ENCODE peak calls at places on chromosome 13, in four cellular contexts. F is GM12878, C is K562, L is HepG2. I is an unnamed sample.

GRCh38 chr13:95516492-95516891 is 36.0 kb upstream of the CLDN10 start:
- DNase-seq in F (no peak), C (no peak), L (no peak), I (no peak)

GRCh38 chr13:44843403-44843802 is 145.9 kb downstream of the NUFIP1 start:
- DNase-seq in C (no peak), L (no peak), F (no peak), I (no peak)

GRCh38 chr13:34452831-34453230 is 489.2 kb upstream of the NBEA start:
- DNase-seq in F (no peak), C (no peak), L (no peak), I (no peak)

GRCh38 chr13:94712287-94712811 is at the start of gene SOX21:
- DNase-seq in C (no peak), L (no peak), F (no peak), I (peak)

GRCh38 chr13:32178763-32179162 is 136.4 kb downstream of the ZAR1L start:
- DNase-seq in C (peak), L (no peak), F (no peak), I (no peak)

GRCh38 chr13:79457948-79458347 is 23.0 kb upstream of the NDFIP2 start:
- DNase-seq in C (peak), L (no peak), F (no peak), I (peak)

GRCh38 chr13:65292488-65292901 is 1937.6 kb downstream of the PCDH9 start:
- DNase-seq in F (no peak), L (no peak), C (no peak), I (peak)

GRCh38 chr13:31431722-31432137 is 232.0 kb downstream of the B3GLCT start:
- DNase-seq in L (peak), C (peak), F (no peak), I (peak)

GRCh38 chr13:95153647-95154405 is 147.4 kb downstream of the ABCC4 start:
- DNase-seq in L (no peak), C (no peak), F (no peak), I (no peak)

GRCh38 chr13:75494491-75494890 is 12.5 kb upstream of the TBC1D4 start:
- DNase-seq in C (no peak), F (no peak), L (no peak), I (no peak)

GRCh38 chr13:82681535-82681934 is 1200.7 kb downstream of the SLITRK1 start:
- DNase-seq in L (no peak), C (no peak), F (no peak), I (no peak)

GRCh38 chr13:97809576-97809975 is 143.9 kb upstream of the IPO5 start:
- DNase-seq in C (no peak), F (no peak), L (no peak), I (no peak)
- TF ChIP-seq FOXM1 in C (no peak), F (no peak), L (no peak), I (no peak)

DNA sequence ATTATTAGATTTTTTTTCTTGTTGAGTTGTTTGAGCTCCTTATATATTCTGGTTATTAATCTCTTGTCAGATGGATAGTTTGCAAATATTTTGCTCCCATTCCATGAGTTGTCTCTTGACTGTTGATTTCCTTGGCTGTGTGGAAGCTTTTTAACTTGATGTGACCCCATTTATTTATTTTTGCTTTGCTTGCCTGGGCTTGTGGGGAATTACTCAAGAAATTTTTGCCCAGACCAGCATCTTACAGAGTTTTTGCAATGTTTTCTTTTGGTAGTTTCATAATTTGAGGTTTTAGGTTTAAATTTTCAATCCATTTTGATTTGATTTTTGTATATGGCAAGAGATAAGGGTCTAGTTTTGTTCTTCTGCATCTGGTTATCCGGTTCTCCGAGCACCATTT is 124.7 kb downstream of the PCCA start:
- DNase-seq in C (no peak), L (no peak), F (no peak), I (no peak)
- TF ChIP-seq BHLHE40 in C (no peak), L (no peak), F (no peak), I (no peak)

GRCh38 chr13:59975807-59976445 is 187.8 kb downstream of the DIAPH3 start:
- DNase-seq in L (no peak), F (no peak), C (no peak), I (no peak)
- TF ChIP-seq FOXM1 in L (no peak), F (no peak), C (no peak), I (no peak)

GRCh38 chr13:98327326-98328314 is 150.6 kb upstream of the RNF113B start:
- DNase-seq in F (no peak), C (no peak), L (peak), I (no peak)
- TF ChIP-seq BHLHE40 in F (no peak), C (no peak), L (no peak), I (no peak)

DNA sequence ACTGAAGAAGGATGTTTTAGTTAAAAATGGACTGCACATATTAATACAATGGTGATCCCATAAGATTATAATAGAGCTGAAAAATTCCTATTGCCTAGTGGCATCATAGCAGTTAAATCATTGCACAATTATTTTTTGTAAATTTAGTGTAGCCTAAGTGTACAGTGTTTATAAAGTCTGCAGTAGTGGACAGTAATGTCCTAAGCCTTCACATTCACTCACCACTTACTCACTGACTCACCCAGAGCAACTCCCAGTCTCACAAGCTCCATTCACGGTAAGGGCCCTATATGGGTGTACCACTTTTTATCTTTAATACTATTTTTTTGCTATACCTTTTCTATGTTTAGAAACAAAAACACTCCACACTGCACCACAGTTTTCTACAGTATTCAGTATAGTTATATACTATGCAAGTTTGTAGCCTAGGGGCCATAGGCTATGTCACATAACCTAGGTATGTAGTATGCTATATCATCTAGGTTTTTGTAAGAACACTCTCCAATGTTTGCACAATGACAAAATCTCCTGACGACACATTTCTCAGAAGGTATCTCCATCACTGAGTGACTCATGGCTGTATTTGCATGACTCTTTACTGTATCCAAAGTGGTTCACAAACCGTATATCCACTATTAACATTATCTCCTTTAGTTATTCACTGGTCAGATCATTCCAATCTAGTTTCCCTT is 536.0 kb downstream of the KLF12 start:
- DNase-seq in C (no peak), F (no peak), L (no peak), I (no peak)
- TF ChIP-seq FOXM1 in C (no peak), F (no peak), L (no peak), I (no peak)

GRCh38 chr13:42329239-42329638 is 57.3 kb downstream of the AKAP11 start:
- DNase-seq in L (no peak), F (no peak), C (no peak), I (no peak)

GRCh38 chr13:42337808-42338600 is 66.1 kb downstream of the AKAP11 start:
- DNase-seq in C (no peak), F (no peak), L (no peak), I (no peak)

GRCh38 chr13:42334329-42334706 is 62.4 kb downstream of the AKAP11 start:
- DNase-seq in C (no peak), L (no peak), F (peak), I (no peak)

GRCh38 chr13:42330991-42331390 is 59.0 kb downstream of the AKAP11 start:
- DNase-seq in C (no peak), F (no peak), L (no peak), I (no peak)

GRCh38 chr13:42333613-42334328 is 61.8 kb downstream of the AKAP11 start:
- DNase-seq in F (no peak), C (peak), L (peak), I (peak)
- TF ChIP-seq BHLHE40 in F (no peak), C (no peak), L (no peak), I (no peak)

DNA sequence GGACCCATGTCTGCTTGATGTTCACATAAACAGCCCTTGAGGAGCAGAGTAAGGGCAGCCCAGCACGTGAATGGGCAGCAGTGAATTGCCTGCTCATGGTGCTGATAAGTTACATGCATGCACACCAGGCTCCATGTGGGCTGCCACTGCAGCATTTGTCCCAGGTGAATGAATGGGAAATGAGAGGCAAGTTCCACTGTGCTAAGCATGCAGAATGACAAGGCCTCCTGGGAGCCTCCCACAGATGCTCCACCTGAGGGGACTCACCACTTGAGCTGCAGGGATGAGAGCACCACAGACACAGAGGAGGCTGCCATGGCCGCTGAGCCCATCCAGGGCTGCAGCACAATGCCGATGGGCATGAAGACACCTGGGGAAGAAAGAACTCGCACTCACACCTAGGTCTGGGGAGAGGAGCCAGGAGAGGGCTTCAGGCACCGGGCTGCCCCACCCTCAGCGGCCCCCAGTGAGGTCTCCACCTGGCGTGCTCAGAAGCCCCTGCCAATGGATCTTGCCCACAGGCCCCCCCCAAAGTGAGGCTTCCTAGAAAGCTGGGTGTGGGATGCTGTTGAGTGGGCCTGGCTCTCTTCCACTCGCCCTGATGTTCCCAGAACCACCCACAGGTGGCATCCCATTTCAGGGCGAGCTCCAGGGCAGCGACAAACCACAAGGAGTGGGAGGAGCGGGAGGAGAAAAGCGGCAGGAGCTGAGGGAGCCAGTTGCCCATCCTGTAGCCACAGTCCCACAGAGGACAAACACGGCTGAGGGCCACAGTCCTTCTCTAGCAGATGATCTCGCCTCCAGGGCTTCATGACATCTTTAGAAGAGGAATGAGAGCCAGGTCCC is 73.8 kb downstream of the CCDC70 start:
- DNase-seq in L (no peak), C (peak), F (no peak), I (peak)
- TF ChIP-seq FOXM1 in L (no peak), C (no peak), F (no peak), I (no peak)

I was measured in HEK293T.